ENCODE peak calls at places on chromosome 1, in four cellular contexts. L is A549, O is GM12878, K is HCT116. R is an unnamed sample.

GRCh38 chr1:205538211-205538840 is 33.9 kb downstream of the CDK18 start:
- DNase-seq in L (no peak), O (no peak), K (no peak), R (no peak)

GRCh38 chr1:222339371-222339947 is 208.4 kb downstream of the HHIPL2 start:
- DNase-seq in L (no peak), O (no peak), K (no peak), R (no peak)

GRCh38 chr1:71343686-71344416 is 263.0 kb upstream of the ZRANB2 start:
- DNase-seq in L (no peak), O (no peak), K (no peak), R (no peak)

GRCh38 chr1:41499591-41499990 is 15.1 kb upstream of the EDN2 start:
- DNase-seq in L (no peak), O (no peak), K (no peak), R (no peak)

GRCh38 chr1:117780981-117781475 is 148.4 kb downstream of the GDAP2 start:
- DNase-seq in L (no peak), O (no peak), K (no peak), R (peak)

GRCh38 chr1:161702250-161702649 is 4.8 kb upstream of the FCRLA start:
- DNase-seq in L (peak), O (no peak), K (no peak), R (no peak)

GRCh38 chr1:205656236-205656635 is 24.1 kb downstream of the SLC45A3 start:
- DNase-seq in L (no peak), O (no peak), K (no peak), R (no peak)

GRCh38 chr1:66251521-66251920 is 282.4 kb upstream of the SGIP1 start:
- DNase-seq in L (no peak), O (no peak), K (no peak), R (no peak)

GRCh38 chr1:8422439-8423133 is 104.7 kb downstream of the SLC45A1 start:
- DNase-seq in L (no peak), O (no peak), K (no peak), R (peak)

GRCh38 chr1:53557830-53558784 is 98.9 kb downstream of the DMRTB1 start:
- DNase-seq in L (no peak), O (no peak), K (no peak), R (peak)

GRCh38 chr1:33383974-33384767 is 46.7 kb downstream of the PHC2 start:
- DNase-seq in L (no peak), O (no peak), K (no peak), R (no peak)

GRCh38 chr1:212152308-212152693 is 116.8 kb downstream of the DTL start:
- DNase-seq in L (no peak), O (no peak), K (no peak), R (no peak)

GRCh38 chr1:210440081-210440480 is 111.4 kb downstream of the HHAT start:
- DNase-seq in L (no peak), O (no peak), K (no peak), R (no peak)

GRCh38 chr1:210437781-210438180 is 109.1 kb downstream of the HHAT start:
- DNase-seq in L (no peak), O (no peak), K (no peak), R (no peak)

GRCh38 chr1:210441028-210441427 is 112.3 kb downstream of the HHAT start:
- DNase-seq in L (no peak), O (no peak), K (no peak), R (no peak)

GRCh38 chr1:210437111-210437510 is 108.4 kb downstream of the HHAT start:
- DNase-seq in L (no peak), O (no peak), K (no peak), R (no peak)

DNA sequence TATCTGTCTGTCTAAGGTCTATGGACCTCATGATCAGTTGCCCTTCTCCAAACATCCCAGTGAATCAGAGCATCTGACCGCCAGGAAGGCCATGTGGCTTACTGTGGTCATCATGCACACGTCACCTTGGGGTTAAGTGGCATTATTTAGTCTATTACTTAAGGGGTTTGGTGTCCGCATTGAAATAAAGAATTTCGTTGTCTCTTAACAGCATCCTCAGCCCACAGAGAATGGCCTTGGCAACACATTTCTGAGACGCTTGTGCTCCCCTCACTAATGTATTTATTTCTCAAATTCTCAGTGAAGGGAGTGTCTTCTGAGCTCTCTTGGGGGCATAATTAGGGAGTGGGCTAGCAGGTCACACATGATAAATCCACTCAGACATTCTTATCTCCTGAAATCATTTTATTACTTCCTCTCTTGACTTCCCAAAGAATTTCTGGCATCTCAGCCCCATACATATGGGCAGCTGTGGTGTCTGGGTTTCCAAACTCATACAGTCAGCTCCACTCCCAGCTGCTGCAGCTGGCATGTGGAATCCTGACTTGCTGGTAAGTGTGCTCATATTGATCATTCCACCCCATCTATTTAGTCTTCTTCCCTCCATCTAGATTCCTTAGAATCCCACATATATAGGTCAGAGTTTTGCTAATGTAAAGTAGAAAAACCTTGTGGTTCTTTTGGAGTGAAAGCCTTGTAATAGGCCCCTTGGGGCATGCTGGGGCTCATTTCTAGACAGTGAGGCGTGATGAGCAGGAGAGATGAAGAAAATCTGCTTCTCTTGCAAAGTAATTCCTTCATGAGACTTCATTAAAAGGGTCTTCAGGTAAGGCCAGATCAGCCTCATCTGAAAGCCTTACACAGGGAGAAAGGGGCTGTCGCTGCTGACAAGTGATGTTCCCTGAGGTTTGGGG is 110.5 kb downstream of the HHAT start:
- DNase-seq in L (no peak), O (no peak), K (no peak), R (no peak)
- H3K4me2 ChIP-seq in L (peak), O (no peak), K (peak), R (peak)

GRCh38 chr1:22050330-22050729 is 2.2 kb upstream of the CDC42 start:
- DNase-seq in L (no peak), O (no peak), K (no peak), R (no peak)

GRCh38 chr1:22051607-22052114 is 848 bp upstream of the CDC42 start:
- DNase-seq in L (no peak), O (no peak), K (no peak), R (no peak)

GRCh38 chr1:22053861-22054770 is 1.6 kb downstream of the CDC42 start:
- DNase-seq in L (no peak), O (no peak), K (no peak), R (no peak)

GRCh38 chr1:22053018-22053860 is 730 bp downstream of the CDC42 start:
- DNase-seq in L (no peak), O (no peak), K (no peak), R (peak)

DNA sequence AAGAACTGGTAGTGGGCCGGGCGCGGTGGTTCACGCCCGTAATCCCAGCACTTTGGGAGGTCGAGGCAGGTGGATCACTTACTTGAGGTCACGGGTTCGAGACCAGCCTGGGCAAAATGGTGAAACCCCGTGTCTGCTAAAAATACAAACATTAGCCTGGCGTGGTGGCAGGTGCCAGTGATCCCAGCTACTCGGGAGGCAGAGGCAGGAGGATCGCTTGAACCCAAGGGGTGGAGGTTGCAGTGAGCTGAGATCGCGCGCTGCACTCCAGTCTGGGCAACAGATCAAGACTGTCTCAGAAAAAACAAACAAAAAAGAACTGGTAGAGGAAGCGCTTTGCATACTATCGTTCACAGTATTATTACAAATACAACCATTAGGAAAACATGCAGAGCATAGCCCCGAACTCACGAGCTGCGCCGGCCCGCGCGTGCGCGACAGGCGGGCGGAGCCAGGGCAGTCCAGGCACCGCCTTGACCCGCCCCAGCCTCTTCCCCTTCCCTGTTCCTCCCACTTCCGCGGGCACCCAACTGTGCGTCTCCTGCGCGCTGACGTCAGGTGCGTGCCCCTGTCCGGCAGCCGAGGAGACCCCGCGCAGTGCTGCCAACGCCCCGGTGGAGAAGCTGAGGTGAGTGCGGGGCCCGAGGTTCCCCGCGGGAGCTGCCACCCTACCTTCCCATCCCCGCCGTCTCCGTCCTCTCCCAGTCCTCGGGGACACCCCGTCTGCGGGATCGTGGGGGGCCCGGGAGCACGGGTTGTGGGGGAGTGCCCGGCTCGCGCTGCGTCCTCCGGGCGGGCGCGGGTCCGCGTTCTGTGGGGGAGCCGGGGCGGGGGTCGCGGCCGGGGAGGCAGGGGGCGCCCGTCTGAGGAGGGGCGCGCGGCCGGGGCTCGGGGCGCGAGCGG is at the start of gene CDC42:
- DNase-seq in L (peak), O (peak), K (peak), R (peak)
- TF ChIP-seq REST in L (no peak), O (no peak), K (no peak), R (peak)

DNA sequence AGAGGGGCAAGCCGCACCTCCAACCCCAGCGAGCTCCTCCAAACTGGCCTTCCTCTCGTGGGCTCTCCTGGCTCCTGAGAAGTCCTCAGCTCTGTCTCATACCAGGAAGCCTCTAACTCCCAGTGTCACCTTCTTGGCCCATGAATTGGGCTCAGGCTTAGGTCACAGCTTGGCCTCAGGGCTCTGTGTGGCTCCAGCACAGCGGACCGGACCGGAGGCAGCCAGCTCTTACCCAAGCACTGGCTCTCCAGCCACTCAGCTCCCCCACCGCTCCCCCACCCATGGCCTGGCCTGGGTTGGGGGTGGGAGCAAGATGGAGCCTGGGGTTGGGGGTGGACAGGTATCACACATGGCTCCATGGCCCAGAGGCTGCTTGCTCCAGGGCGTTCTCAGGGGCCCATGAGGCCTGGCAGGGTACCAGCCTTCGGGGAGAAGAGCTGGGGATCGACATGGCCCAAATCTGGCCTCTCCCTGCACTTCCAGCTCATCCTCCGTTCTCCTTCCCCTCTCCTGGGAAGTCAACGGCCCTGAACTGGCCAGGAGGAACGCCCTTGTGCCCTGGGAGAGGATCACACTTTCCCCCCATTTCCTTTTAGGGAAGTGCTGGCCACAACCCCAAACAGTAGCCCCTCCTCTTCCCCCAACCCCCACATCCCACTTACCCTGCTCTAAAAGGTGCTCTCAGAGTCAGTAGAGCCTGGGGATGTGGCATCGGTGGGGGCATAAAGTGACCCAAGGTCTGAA is 97.5 kb downstream of the CASZ1 start:
- DNase-seq in L (no peak), O (no peak), K (no peak), R (no peak)
- H3K4me2 ChIP-seq in L (no peak), O (no peak), K (peak), R (no peak)

DNA sequence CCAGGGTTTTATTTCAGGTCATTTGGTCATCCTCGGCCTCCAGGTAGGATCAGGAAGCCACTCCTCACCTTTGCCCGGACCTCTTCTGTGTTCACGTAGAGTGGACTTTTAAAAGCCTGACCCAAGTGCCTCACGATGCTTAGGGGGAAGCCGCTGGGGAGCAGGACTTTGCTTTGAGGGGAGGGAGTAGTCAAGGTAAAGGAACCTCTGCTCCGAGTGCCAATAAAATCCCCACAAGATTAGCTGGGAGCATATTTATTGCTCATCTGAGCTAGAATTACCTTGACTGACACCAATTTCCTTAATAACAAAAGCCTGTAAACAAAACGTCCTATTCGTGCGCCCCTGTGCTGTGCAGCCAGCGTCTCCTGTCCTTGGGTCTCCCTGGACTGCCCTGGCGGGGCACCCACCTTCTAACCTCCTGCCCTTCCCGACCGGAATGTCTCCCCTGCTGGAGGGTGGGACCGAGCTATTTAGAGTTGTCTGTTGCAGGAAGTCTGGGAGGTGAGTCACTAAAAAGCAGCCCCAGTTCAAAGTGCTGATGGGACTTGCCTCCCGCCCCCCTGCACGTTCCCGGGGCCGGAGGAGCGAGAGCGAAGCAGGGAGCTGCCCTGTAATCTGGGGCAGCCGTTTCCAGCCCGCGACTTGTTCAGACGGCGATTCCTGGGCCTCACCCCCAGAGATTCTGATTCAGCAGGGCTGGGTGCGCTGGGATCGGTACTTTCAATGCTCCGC is 818 bp upstream of the DHRS3 start:
- DNase-seq in L (peak), O (no peak), K (peak), R (peak)
- TF ChIP-seq REST in L (no peak), O (no peak), K (no peak), R (no peak)

DNA sequence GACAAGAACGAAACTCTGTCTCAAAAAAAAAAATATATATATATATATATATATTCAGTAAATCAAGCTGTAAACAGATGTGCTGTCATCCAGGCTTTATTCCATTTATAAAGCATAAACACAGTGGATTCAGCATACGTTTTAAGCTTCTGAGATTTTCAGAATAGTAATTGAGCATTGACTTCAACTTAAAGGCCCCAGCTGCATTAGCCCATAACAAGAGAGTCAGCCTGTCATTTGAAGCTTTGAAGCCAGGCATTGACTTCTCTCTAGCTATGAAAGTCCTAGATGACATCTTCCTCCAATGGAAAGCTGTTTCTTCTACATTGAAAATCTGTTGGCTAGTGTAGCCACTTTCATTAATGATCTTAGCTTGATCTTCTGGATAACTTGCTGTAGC is 6.6 kb downstream of the KPNA6 start:
- DNase-seq in L (no peak), O (no peak), K (no peak), R (no peak)
- H3K4me2 ChIP-seq in L (no peak), O (no peak), K (peak), R (no peak)

GRCh38 chr1:234975122-234975940 is 153.3 kb downstream of the TOMM20 start:
- DNase-seq in L (peak), O (no peak), K (peak), R (no peak)
- TF ChIP-seq REST in L (no peak), O (no peak), K (no peak), R (no peak)

DNA sequence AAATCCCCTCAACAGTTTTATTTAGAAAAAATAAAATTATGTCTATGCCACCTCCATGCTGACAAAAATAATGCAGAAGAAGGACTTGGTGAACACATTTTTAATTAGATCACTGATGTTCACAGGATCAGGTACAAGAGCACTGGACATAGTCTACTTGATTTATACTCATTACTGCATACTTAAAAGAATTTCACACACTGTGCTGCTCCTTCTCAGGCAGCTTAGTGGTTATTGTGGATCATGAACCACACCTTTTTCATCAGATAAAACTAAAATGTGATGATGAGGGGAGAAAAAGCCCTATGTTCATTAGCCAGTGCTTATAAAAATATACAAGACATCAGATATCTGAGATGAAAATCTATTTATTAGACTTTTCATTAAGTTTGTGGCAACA is 103.3 kb upstream of the DPH5 start:
- DNase-seq in L (no peak), O (no peak), K (no peak), R (no peak)
- H3K4me2 ChIP-seq in L (no peak), O (no peak), K (no peak), R (no peak)

R was measured in SK-N-SH.